ENCODE peak calls at places on chromosomes 11 and 22, in five cellular contexts. N is astrocyte of the spinal cord, F is fibroblast of the aortic adventitia, A is choroid plexus epithelial cell, Y is MM.1S. B is an unnamed sample.

GRCh38 chr11:75078233-75078632 is 18.4 kb downstream of the OR2AT4 start:
- DNase-seq in F (no peak), A (peak; percentile 22), Y (no peak), N (peak; percentile 3), B (no peak)

GRCh38 chr22:23683545-23683944 is 7.3 kb upstream of the RGL4 start:
- DNase-seq in A (no peak), Y (no peak), N (no peak), F (no peak), B (no peak)

GRCh38 chr11:118975771-118976709 is 4.5 kb downstream of the FOXR1 start:
- DNase-seq in A (no peak), N (peak; percentile 54), F (peak; percentile 5), Y (no peak), B (no peak)

GRCh38 chr11:108007819-108008218 is 879 bp upstream of the CUL5 start:
- DNase-seq in A (no peak), F (no peak), Y (no peak), N (no peak), B (no peak)

GRCh38 chr11:12066056-12066798 is 44.2 kb upstream of the MICAL2 start:
- DNase-seq in F (peak; percentile 89), A (peak; percentile 79), Y (no peak), N (peak; percentile 87), B (no peak)

GRCh38 chr11:29282088-29282487 is 734.7 kb downstream of the KCNA4 start:
- DNase-seq in Y (no peak), N (peak; percentile 98), A (peak; percentile 93), F (peak; percentile 92), B (no peak)

GRCh38 chr22:44729391-44730012 is 22.9 kb upstream of the ARHGAP8 start:
- DNase-seq in A (peak; percentile 79), Y (no peak), N (peak; percentile 50), F (peak; percentile 61), B (no peak)

GRCh38 chr11:12232819-12233601 is 122.6 kb downstream of the MICAL2 start:
- DNase-seq in N (peak; percentile 89), A (peak; percentile 80), Y (no peak), F (peak; percentile 94), B (no peak)

GRCh38 chr11:94815705-94816344 is 47.7 kb downstream of the AMOTL1 start:
- DNase-seq in A (no peak), F (no peak), N (peak; percentile 48), Y (no peak), B (no peak)

GRCh38 chr11:43723617-43724016 is 43.1 kb downstream of the HSD17B12 start:
- DNase-seq in F (no peak), N (no peak), Y (peak; percentile 73), A (peak; percentile 35), B (no peak)

GRCh38 chr11:45144126-45145082 is 2.0 kb upstream of the PRDM11 start:
- DNase-seq in F (no peak), N (no peak), A (no peak), Y (no peak), B (no peak)

GRCh38 chr22:19760652-19761002 is at the start of gene TBX1:
- DNase-seq in A (no peak), Y (no peak), F (no peak), N (no peak), B (no peak)

GRCh38 chr22:19757985-19758895 is 2.3 kb upstream of the TBX1 start:
- DNase-seq in A (no peak), Y (no peak), N (no peak), F (no peak), B (no peak)

GRCh38 chr22:19759994-19760651 is 455 bp upstream of the TBX1 start:
- DNase-seq in F (no peak), N (no peak), Y (no peak), A (no peak), B (no peak)

GRCh38 chr22:19758896-19759458 is 1.6 kb upstream of the TBX1 start:
- DNase-seq in F (no peak), Y (no peak), N (no peak), A (no peak), B (no peak)

GRCh38 chr22:19759459-19759993 is 1.1 kb upstream of the TBX1 start:
- DNase-seq in N (no peak), F (no peak), Y (no peak), A (no peak), B (no peak)
- H3K4me3 ChIP-seq in N (no peak overlapping the region), F (no peak overlapping the region), Y (no peak overlapping the region), A (no peak overlapping the region), B (no peak overlapping the region)

GRCh38 chr11:80156062-80156461 is 715.2 kb upstream of the TENM4 start:
- DNase-seq in Y (no peak), F (no peak), A (no peak), N (no peak), B (no peak)

GRCh38 chr11:80157447-80157846 is 716.6 kb upstream of the TENM4 start:
- DNase-seq in N (no peak), Y (no peak), A (no peak), F (no peak), B (no peak)

GRCh38 chr11:80155412-80156017 is 714.7 kb upstream of the TENM4 start:
- DNase-seq in N (peak; percentile 31), A (peak; percentile 52), F (peak; percentile 40), Y (peak; percentile 36), B (no peak)
- TF ChIP-seq CTCF in N (peak; percentile 58), A (peak; percentile 76), F (peak; percentile 55), Y (peak; percentile 62), B (peak; percentile 58)

DNA sequence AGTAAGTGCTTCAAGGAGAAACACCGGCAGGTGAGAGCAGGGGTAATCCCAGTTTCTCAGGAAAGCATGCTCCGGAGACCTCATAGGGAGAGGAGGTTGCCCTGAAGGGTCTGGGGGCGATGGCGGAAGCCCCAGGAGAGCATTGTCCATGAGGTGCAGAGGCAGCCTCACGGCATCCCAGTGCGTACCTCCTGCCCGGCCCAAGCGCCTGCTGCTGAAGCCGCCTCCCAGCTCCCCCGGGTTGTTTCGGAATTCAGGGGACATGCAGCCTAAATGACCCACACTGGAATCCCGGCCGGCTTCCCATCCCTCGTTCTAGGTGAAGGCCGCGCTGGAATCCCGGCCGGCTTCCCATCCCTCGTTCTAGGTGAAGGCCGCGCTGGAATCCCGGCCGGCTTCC is 2.7 kb downstream of the ZBED4 start:
- DNase-seq in N (no peak), Y (no peak), A (no peak), F (no peak), B (no peak)
- H3K4me3 ChIP-seq in N (no peak overlapping the region), Y (no peak overlapping the region), A (no peak overlapping the region), F (no peak overlapping the region), B (no peak overlapping the region)

GRCh38 chr22:38766076-38766777 is 10.4 kb upstream of the SUN2 start:
- DNase-seq in A (peak; percentile 73), N (peak; percentile 47), Y (peak; percentile 35), F (peak; percentile 24), B (no peak)
- TF ChIP-seq CTCF in A (peak; percentile 88), N (peak; percentile 93), Y (peak; percentile 85), F (peak; percentile 83), B (peak; percentile 85)

DNA sequence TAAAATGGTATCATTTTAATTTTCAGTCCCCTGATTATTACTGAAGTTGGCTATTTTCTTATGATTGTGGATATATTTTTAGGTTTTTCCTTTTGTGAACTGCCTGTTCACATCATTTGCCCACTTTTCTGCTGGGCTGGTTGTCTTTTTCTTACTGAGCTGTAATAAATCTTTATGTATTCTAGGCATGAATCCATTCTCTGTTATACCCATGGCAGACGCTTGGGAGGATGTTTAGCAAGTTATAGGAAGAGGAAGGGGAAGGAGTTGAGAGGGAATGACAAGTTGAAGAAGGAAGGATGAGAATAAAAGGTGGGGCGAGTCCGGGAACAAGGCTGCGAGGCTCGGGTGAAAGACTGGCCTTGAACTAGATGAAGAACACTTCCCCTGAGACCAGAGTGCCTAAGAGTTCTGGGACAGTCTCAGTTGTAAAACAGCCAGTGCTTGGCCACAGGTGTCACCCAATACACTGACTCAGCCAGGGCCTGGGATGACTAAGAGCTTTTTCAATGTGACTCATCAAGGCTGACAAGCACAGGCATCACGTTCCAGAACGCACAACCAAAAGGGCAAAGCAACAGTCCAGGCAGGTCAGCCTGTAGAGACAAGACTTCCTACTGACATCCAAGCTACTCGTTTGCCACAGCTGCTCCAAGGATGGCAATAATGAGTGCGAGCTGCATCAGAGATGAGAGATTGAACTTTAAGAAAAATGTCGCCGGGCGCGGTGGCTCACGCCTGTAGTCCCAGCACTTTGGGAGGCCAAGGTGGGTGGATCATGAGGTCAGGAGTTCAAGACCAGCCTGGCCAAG is 35.2 kb downstream of the LRFN4 start:
- DNase-seq in Y (peak; percentile 47), A (peak; percentile 96), F (peak; percentile 87), N (peak; percentile 94), B (peak; percentile 91)
- H3K4me3 ChIP-seq in Y (no peak overlapping the region), A (no peak overlapping the region), F (no peak overlapping the region), N (no peak overlapping the region), B (no peak overlapping the region)

GRCh38 chr11:2553886-2554285 is 109.1 kb downstream of the KCNQ1 start:
- DNase-seq in Y (no peak), F (no peak), N (no peak), A (no peak), B (no peak)
- TF ChIP-seq CTCF in Y (no peak), F (no peak), N (no peak), A (no peak), B (no peak)

GRCh38 chr22:45977551-45978274 is 751 bp upstream of the WNT7B start:
- DNase-seq in A (no peak), N (no peak), Y (no peak), F (no peak), B (no peak)
- H3K4me3 ChIP-seq in A (no peak overlapping the region), N (no peak overlapping the region), Y (no peak overlapping the region), F (no peak overlapping the region), B (no peak overlapping the region)

GRCh38 chr11:123696183-123696582 is 41.8 kb upstream of the SCN3B start:
- DNase-seq in N (no peak), A (no peak), F (no peak), Y (no peak), B (no peak)
- TF ChIP-seq CTCF in N (no peak), A (no peak), F (no peak), Y (no peak), B (no peak)

GRCh38 chr22:46537946-46538815 is 761 bp upstream of the CELSR1 start:
- DNase-seq in N (peak; percentile 35), F (peak; percentile 52), A (peak; percentile 52), Y (no peak), B (no peak)
- H3K4me3 ChIP-seq in N (peak overlapping the region; percentile 46), F (peak overlapping the region; percentile 53), A (peak overlapping the region; percentile 42), Y (no peak overlapping the region), B (no peak overlapping the region)

GRCh38 chr22:41621099-41621910 is at the start of gene XRCC6:
- DNase-seq in F (peak; percentile 100), Y (peak; percentile 100), A (peak; percentile 100), N (peak; percentile 99), B (peak; percentile 99)

GRCh38 chr22:41625577-41625976 is 4.5 kb downstream of the XRCC6 start:
- DNase-seq in N (no peak), Y (no peak), A (no peak), F (no peak), B (no peak)

GRCh38 chr22:41619979-41620645 is 731 bp downstream of the DESI1 start:
- DNase-seq in A (no peak), N (no peak), Y (peak; percentile 59), F (no peak), B (no peak)

GRCh38 chr22:41621911-41622179 is 750 bp downstream of the XRCC6 start:
- DNase-seq in F (no peak), N (no peak), A (no peak), Y (no peak), B (no peak)

GRCh38 chr22:41620646-41621098 is at the start of gene DESI1:
- DNase-seq in N (peak; percentile 20), F (no peak), A (no peak), Y (no peak), B (no peak)
- TF ChIP-seq CTCF in N (peak; percentile 2), F (no peak), A (no peak), Y (no peak), B (no peak)